ENCODE peak calls at places on chromosomes 7 and 10, in seven cellular contexts. One of them, this sample, is unnamed.

GRCh38 chr7:98339043-98339442 is 57.6 kb downstream of the BRI3 start:
- DNase-seq in brain microvascular endothelial cell: no peak
- DNase-seq in fibroblast of mammary gland: no peak
- DNase-seq in AG09309: no peak
- DNase-seq in AG04450: no peak
- DNase-seq in mammary epithelial cell: no peak
- DNase-seq in A549: no peak
- DNase-seq in this sample: no peak

GRCh38 chr10:35270100-35270499 is 66.2 kb upstream of the CCNY start:
- DNase-seq in A549: no peak
- DNase-seq in AG04450: no peak
- DNase-seq in brain microvascular endothelial cell: no peak
- DNase-seq in fibroblast of mammary gland: peak
- DNase-seq in mammary epithelial cell: no peak
- DNase-seq in AG09309: no peak
- DNase-seq in this sample: no peak

GRCh38 chr7:157278791-157279678 is 57.8 kb upstream of the DNAJB6 start:
- DNase-seq in brain microvascular endothelial cell: no peak
- DNase-seq in A549: no peak
- DNase-seq in fibroblast of mammary gland: peak
- DNase-seq in mammary epithelial cell: no peak
- DNase-seq in AG09309: no peak
- DNase-seq in AG04450: no peak
- DNase-seq in this sample: no peak

GRCh38 chr10:61319550-61320256 is 133.5 kb downstream of the TMEM26 start:
- DNase-seq in brain microvascular endothelial cell: no peak
- DNase-seq in fibroblast of mammary gland: no peak
- DNase-seq in A549: no peak
- DNase-seq in AG04450: no peak
- DNase-seq in mammary epithelial cell: peak
- DNase-seq in AG09309: no peak
- DNase-seq in this sample: no peak

GRCh38 chr10:18400911-18401260 is 250.5 kb downstream of the NSUN6 start:
- DNase-seq in fibroblast of mammary gland: no peak
- DNase-seq in AG09309: no peak
- DNase-seq in mammary epithelial cell: no peak
- DNase-seq in AG04450: no peak
- DNase-seq in brain microvascular endothelial cell: no peak
- DNase-seq in A549: no peak
- DNase-seq in this sample: no peak

GRCh38 chr10:15227611-15228372 is 59.3 kb upstream of the NMT2 start:
- DNase-seq in fibroblast of mammary gland: peak
- DNase-seq in AG04450: peak
- DNase-seq in AG09309: peak
- DNase-seq in A549: no peak
- DNase-seq in mammary epithelial cell: no peak
- DNase-seq in brain microvascular endothelial cell: no peak
- DNase-seq in this sample: peak

GRCh38 chr7:27102578-27103442 is at the start of gene HOXA2:
- DNase-seq in AG04450: no peak
- DNase-seq in AG09309: no peak
- DNase-seq in A549: no peak
- DNase-seq in brain microvascular endothelial cell: no peak
- DNase-seq in fibroblast of mammary gland: peak
- DNase-seq in mammary epithelial cell: peak
- DNase-seq in this sample: no peak

GRCh38 chr7:2934211-2934731 is 90.2 kb upstream of the GNA12 start:
- DNase-seq in mammary epithelial cell: peak
- DNase-seq in AG09309: peak
- DNase-seq in AG04450: peak
- DNase-seq in fibroblast of mammary gland: peak
- DNase-seq in brain microvascular endothelial cell: peak
- DNase-seq in A549: peak
- DNase-seq in this sample: peak

GRCh38 chr10:70602665-70603438 is at the start of gene PRF1:
- DNase-seq in fibroblast of mammary gland: no peak
- DNase-seq in A549: no peak
- DNase-seq in mammary epithelial cell: no peak
- DNase-seq in AG09309: no peak
- DNase-seq in brain microvascular endothelial cell: no peak
- DNase-seq in AG04450: no peak
- DNase-seq in this sample: no peak

GRCh38 chr10:63007112-63007511 is 126.0 kb upstream of the NRBF2 start:
- DNase-seq in fibroblast of mammary gland: no peak
- DNase-seq in A549: no peak
- DNase-seq in AG09309: no peak
- DNase-seq in brain microvascular endothelial cell: no peak
- DNase-seq in AG04450: no peak
- DNase-seq in mammary epithelial cell: no peak
- DNase-seq in this sample: no peak

GRCh38 chr7:110168010-110168409 is 922.9 kb upstream of the LRRN3 start:
- DNase-seq in brain microvascular endothelial cell: no peak
- DNase-seq in AG04450: no peak
- DNase-seq in mammary epithelial cell: no peak
- DNase-seq in A549: no peak
- DNase-seq in AG09309: no peak
- DNase-seq in fibroblast of mammary gland: no peak
- DNase-seq in this sample: no peak

DNA sequence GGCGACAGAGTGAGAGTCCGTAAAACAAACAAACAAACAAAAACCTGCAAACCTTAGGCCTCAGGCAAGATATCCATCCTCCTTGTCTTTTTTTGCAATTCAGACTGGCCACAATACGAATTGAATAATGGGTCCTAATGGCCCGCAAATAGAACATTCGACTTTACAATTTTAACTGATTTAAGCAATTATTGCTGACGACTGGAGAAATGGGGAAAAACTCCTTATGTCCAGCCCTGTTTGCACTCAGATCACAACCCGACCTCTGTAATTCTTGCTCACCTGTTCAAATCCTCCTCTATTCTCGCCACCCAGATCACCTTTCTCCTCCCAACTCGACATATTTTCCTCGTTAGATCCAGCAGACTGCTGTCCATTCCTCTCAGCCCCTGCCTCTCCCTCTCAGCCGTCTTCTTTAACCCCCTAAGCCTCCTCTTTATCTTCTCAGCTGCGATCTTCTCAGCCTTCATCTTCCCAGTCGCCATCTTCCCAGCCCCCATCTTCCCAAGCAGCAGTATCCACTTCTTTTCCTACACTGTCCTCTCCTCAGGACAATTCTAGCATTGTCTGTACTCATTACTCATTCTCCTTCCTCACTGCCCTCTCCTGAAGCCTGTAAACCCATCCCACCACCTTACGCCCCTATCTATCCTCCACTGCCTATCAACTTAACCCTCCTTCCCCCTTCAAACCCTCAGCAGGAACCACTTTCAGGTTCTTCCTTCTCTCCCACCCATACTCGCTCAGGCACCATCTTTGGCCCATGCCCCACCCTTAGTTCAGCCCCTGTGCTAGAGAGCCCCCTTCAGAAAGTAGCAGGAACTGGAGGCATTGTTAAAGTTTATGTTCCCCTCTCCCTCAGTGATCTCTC is 61.8 kb downstream of the LRRC17 start:
- DNase-seq in fibroblast of mammary gland: no peak
- DNase-seq in mammary epithelial cell: no peak
- DNase-seq in brain microvascular endothelial cell: no peak
- DNase-seq in AG09309: no peak
- DNase-seq in AG04450: no peak
- DNase-seq in A549: no peak
- DNase-seq in this sample: no peak
- TF ChIP-seq CTCF in fibroblast of mammary gland: peak
- TF ChIP-seq CTCF in mammary epithelial cell: no peak
- TF ChIP-seq CTCF in brain microvascular endothelial cell: no peak
- TF ChIP-seq CTCF in AG09309: peak
- TF ChIP-seq CTCF in AG04450: no peak
- TF ChIP-seq CTCF in A549: no peak
- TF ChIP-seq CTCF in this sample: peak

GRCh38 chr7:116671111-116671510 is 885 bp upstream of the MET start:
- DNase-seq in AG09309: no peak
- DNase-seq in fibroblast of mammary gland: no peak
- DNase-seq in AG04450: no peak
- DNase-seq in mammary epithelial cell: peak
- DNase-seq in brain microvascular endothelial cell: no peak
- DNase-seq in A549: no peak
- DNase-seq in this sample: no peak

GRCh38 chr7:116674508-116675173 is 2.6 kb downstream of the MET start:
- DNase-seq in brain microvascular endothelial cell: no peak
- DNase-seq in A549: peak
- DNase-seq in mammary epithelial cell: peak
- DNase-seq in AG04450: no peak
- DNase-seq in fibroblast of mammary gland: peak
- DNase-seq in AG09309: no peak
- DNase-seq in this sample: no peak

GRCh38 chr7:116672596-116673503 is 854 bp downstream of the MET start:
- DNase-seq in AG04450: no peak
- DNase-seq in mammary epithelial cell: peak
- DNase-seq in A549: peak
- DNase-seq in brain microvascular endothelial cell: no peak
- DNase-seq in fibroblast of mammary gland: peak
- DNase-seq in AG09309: no peak
- DNase-seq in this sample: no peak

GRCh38 chr7:116671681-116672595 is at the start of gene MET:
- DNase-seq in AG09309: no peak
- DNase-seq in fibroblast of mammary gland: peak
- DNase-seq in brain microvascular endothelial cell: peak
- DNase-seq in A549: peak
- DNase-seq in mammary epithelial cell: peak
- DNase-seq in AG04450: peak
- DNase-seq in this sample: peak

DNA sequence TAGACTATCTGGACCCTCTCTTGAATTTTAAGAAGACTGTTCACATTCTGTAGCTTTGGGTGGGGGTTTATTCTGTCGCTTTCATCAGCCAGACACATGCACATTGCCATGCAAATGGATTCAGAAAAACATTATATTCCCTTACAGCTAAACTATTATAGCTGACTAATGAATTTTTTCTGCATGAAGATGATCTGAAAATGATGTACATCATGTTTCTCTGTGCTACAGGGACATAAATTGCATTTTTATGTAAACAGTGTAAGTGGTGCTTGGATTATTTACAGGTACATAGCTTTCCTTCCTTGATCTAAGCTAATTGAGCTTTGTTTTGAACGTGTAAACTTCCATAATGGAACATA is 1.5 kb downstream of the MET start:
- DNase-seq in AG04450: no peak
- DNase-seq in A549: no peak
- DNase-seq in fibroblast of mammary gland: no peak
- DNase-seq in mammary epithelial cell: no peak
- DNase-seq in brain microvascular endothelial cell: no peak
- DNase-seq in AG09309: no peak
- DNase-seq in this sample: no peak
- H3K4me3 ChIP-seq in AG04450: peak
- H3K4me3 ChIP-seq in A549: peak
- H3K4me3 ChIP-seq in fibroblast of mammary gland: peak
- H3K4me3 ChIP-seq in mammary epithelial cell: peak
- H3K4me3 ChIP-seq in brain microvascular endothelial cell: peak
- H3K4me3 ChIP-seq in AG09309: peak
- H3K4me3 ChIP-seq in this sample: no peak

DNA sequence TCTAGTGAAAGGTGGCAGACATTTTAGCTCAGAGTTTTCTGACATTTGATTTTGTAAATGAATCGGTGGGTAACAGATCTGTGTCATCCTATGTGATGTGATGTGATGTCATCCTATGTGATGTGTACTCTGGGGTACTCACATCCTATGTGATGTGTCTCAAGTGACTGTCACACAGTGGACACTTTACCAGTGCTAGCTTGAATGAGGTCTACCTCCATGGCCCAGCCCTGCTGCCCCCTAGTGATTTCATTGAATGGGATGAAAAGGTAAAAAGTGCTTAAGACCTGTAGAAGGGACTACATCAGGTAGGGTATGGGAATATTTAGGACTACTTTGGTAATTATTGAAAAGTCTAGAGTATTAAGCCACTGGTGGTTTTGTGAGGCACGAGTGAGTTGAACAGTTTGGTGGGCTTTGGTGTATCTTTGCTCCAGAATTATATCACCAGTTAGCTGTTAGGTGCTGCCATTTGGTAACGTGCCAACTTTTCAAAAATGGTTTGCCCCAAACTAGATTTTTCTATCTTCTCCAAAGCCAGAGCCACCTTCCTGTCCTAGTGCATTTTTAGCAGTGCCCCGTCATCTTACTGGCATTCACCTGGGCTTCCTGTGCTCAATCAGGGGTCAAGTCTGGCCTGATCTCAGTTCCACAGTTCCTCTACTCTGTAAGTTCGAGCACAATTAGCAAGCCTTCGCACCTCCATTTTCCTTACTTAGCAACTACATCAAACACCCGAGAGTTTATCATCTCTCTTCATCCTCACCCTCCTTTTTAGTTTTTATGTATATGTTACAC is 9.7 kb downstream of the EIF4H start:
- DNase-seq in fibroblast of mammary gland: no peak
- DNase-seq in A549: peak
- DNase-seq in AG04450: no peak
- DNase-seq in mammary epithelial cell: no peak
- DNase-seq in brain microvascular endothelial cell: no peak
- DNase-seq in AG09309: no peak
- DNase-seq in this sample: no peak
- TF ChIP-seq CTCF in fibroblast of mammary gland: peak
- TF ChIP-seq CTCF in A549: peak
- TF ChIP-seq CTCF in AG04450: peak
- TF ChIP-seq CTCF in mammary epithelial cell: no peak
- TF ChIP-seq CTCF in brain microvascular endothelial cell: peak
- TF ChIP-seq CTCF in AG09309: peak
- TF ChIP-seq CTCF in this sample: peak

GRCh38 chr10:119725550-119726290 is at the start of gene INPP5F:
- DNase-seq in AG04450: peak
- DNase-seq in brain microvascular endothelial cell: peak
- DNase-seq in fibroblast of mammary gland: peak
- DNase-seq in A549: peak
- DNase-seq in AG09309: peak
- DNase-seq in mammary epithelial cell: peak
- DNase-seq in this sample: peak

GRCh38 chr10:119724630-119725549 is 960 bp upstream of the INPP5F start:
- DNase-seq in AG04450: no peak
- DNase-seq in mammary epithelial cell: no peak
- DNase-seq in brain microvascular endothelial cell: no peak
- DNase-seq in A549: no peak
- DNase-seq in fibroblast of mammary gland: no peak
- DNase-seq in AG09309: no peak
- DNase-seq in this sample: peak

GRCh38 chr10:119726291-119727261 is 726 bp downstream of the INPP5F start:
- DNase-seq in fibroblast of mammary gland: no peak
- DNase-seq in mammary epithelial cell: no peak
- DNase-seq in AG09309: no peak
- DNase-seq in brain microvascular endothelial cell: no peak
- DNase-seq in A549: no peak
- DNase-seq in AG04450: no peak
- DNase-seq in this sample: no peak

GRCh38 chr10:119723624-119724023 is 2.2 kb upstream of the INPP5F start:
- DNase-seq in AG04450: no peak
- DNase-seq in fibroblast of mammary gland: no peak
- DNase-seq in AG09309: no peak
- DNase-seq in mammary epithelial cell: no peak
- DNase-seq in brain microvascular endothelial cell: no peak
- DNase-seq in A549: no peak
- DNase-seq in this sample: no peak

DNA sequence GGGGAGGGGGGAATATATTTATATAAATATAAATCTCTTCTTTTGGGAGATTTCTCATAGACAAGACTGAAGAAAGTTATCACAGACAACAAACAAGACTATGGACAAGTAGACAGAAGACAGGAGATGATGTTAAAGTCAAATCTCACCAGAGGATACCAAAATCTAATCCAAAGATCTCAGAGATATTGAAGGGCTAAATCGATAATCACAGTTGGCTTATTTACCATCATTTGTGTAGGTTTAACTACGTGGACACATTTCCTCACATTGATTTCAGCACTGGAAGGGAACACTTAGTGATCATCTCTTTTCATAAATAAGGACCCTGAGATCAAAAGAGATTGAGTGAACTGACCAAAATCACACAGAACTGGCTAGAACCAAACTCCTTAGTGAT is 2.7 kb upstream of the INPP5F start:
- DNase-seq in AG09309: no peak
- DNase-seq in mammary epithelial cell: no peak
- DNase-seq in brain microvascular endothelial cell: no peak
- DNase-seq in fibroblast of mammary gland: no peak
- DNase-seq in AG04450: no peak
- DNase-seq in A549: no peak
- DNase-seq in this sample: no peak
- H3K4me3 ChIP-seq in AG09309: no peak
- H3K4me3 ChIP-seq in mammary epithelial cell: no peak
- H3K4me3 ChIP-seq in brain microvascular endothelial cell: no peak
- H3K4me3 ChIP-seq in fibroblast of mammary gland: no peak
- H3K4me3 ChIP-seq in AG04450: no peak
- H3K4me3 ChIP-seq in A549: no peak
- H3K4me3 ChIP-seq in this sample: no peak

This sample was measured in choroid plexus epithelial cell.